ENCODE peak calls at places on chromosomes 6 and 20, in eight cellular contexts. T, F, K, D, O, M, V and X are unnamed samples.

GRCh38 chr20:62066339-62066982 is 780 bp upstream of the TAF4 start:
- DNase-seq in T (peak), F (peak), K (peak), D (no peak), O (peak), M (no peak), V (peak), X (no peak)

GRCh38 chr6:154868143-154868594 is 126.9 kb upstream of the TIAM2 start:
- DNase-seq in T (no peak), F (peak), K (no peak), D (no peak), O (peak), M (no peak), V (no peak), X (no peak)

GRCh38 chr6:13053080-13053479 is 275.3 kb downstream of the TBC1D7 start:
- DNase-seq in T (no peak), F (no peak), K (no peak), D (no peak), O (no peak), M (no peak), V (no peak), X (no peak)

GRCh38 chr20:41140226-41141133 is 3.1 kb downstream of the PLCG1 start:
- DNase-seq in T (no peak), F (no peak), K (no peak), D (no peak), O (no peak), M (no peak), V (no peak), X (no peak)

GRCh38 chr6:166341464-166341863 is 881 bp downstream of the SFT2D1 start:
- DNase-seq in T (no peak), F (no peak), K (no peak), D (no peak), O (peak), M (no peak), V (no peak), X (no peak)

GRCh38 chr20:19549896-19550295 is 208.2 kb upstream of the RIN2 start:
- DNase-seq in T (no peak), F (no peak), K (no peak), D (no peak), O (no peak), M (no peak), V (no peak), X (no peak)

GRCh38 chr6:56789342-56789741 is 146.7 kb upstream of the DST start:
- DNase-seq in T (no peak), F (no peak), K (no peak), D (no peak), O (no peak), M (no peak), V (no peak), X (no peak)

GRCh38 chr6:15322781-15323536 is 77.1 kb downstream of the JARID2 start:
- DNase-seq in T (no peak), F (peak), K (no peak), D (no peak), O (peak), M (no peak), V (no peak), X (no peak)

GRCh38 chr6:44016131-44016870 is 111.0 kb downstream of the MRPL14 start:
- DNase-seq in T (no peak), F (no peak), K (no peak), D (no peak), O (peak), M (no peak), V (no peak), X (no peak)

GRCh38 chr6:29776684-29777083 is 50.9 kb upstream of the HLA-G start:
- DNase-seq in T (no peak), F (no peak), K (no peak), D (no peak), O (no peak), M (no peak), V (no peak), X (no peak)

GRCh38 chr6:170199716-170200115 is 91.2 kb downstream of the DLL1 start:
- DNase-seq in T (no peak), F (no peak), K (no peak), D (peak), O (no peak), M (no peak), V (no peak), X (no peak)

GRCh38 chr20:44081888-44082287 is 105.1 kb downstream of the JPH2 start:
- DNase-seq in T (no peak), F (no peak), K (no peak), D (peak), O (no peak), M (no peak), V (no peak), X (no peak)

GRCh38 chr20:33092361-33092760 is 12.9 kb downstream of the BPIFB4 start:
- DNase-seq in T (no peak), F (no peak), K (no peak), D (no peak), O (no peak), M (no peak), V (no peak), X (no peak)

GRCh38 chr6:5681480-5681879 is 325.2 kb downstream of the NRN1 start:
- DNase-seq in T (no peak), F (no peak), K (peak), D (no peak), O (peak), M (no peak), V (no peak), X (no peak)

GRCh38 chr6:354631-355280 is 36.8 kb upstream of the IRF4 start:
- DNase-seq in T (no peak), F (no peak), K (no peak), D (no peak), O (no peak), M (no peak), V (no peak), X (no peak)

GRCh38 chr6:42555477-42556457 is 8.1 kb upstream of the UBR2 start:
- DNase-seq in T (no peak), F (peak), K (no peak), D (no peak), O (no peak), M (no peak), V (peak), X (no peak)

GRCh38 chr6:113936093-113936934 is 34.6 kb downstream of the HDAC2 start:
- DNase-seq in T (no peak), F (peak), K (peak), D (no peak), O (peak), M (no peak), V (no peak), X (peak)

GRCh38 chr6:108665495-108666196 is 104.9 kb downstream of the FOXO3 start:
- DNase-seq in T (no peak), F (no peak), K (no peak), D (no peak), O (no peak), M (no peak), V (no peak), X (no peak)

GRCh38 chr6:36759177-36759757 is 61.6 kb downstream of the RAB44 start:
- DNase-seq in T (peak), F (peak), K (peak), D (no peak), O (peak), M (peak), V (peak), X (peak)